ENCODE peak calls at places on chromosomes 11 and 22, in five cellular contexts. H is neural progenitor cell, Z is heart left ventricle, P is stomach, O is Peyer's patch. A is an unnamed sample. For H3K36me3, the result is how much of the 10 kb centered on the place peaks cover.

GRCh38 chr11:117882539-117882938 is 6.1 kb upstream of the FXYD6 start:
- DNase-seq in H (no peak), Z (no peak), P (no peak), O (no peak), A (no peak)

GRCh38 chr11:60915250-60915914 is 1.4 kb downstream of the TMEM109 start:
- DNase-seq in H (peak), Z (peak), P (peak), O (peak), A (peak)

GRCh38 chr22:21447694-21448402 is 19.3 kb upstream of the TMEM191C start:
- DNase-seq in H (peak), Z (no peak), P (peak), O (no peak), A (peak)

GRCh38 chr11:79263001-79263400 is 177.8 kb downstream of the TENM4 start:
- DNase-seq in H (no peak), Z (peak), P (peak), O (no peak), A (no peak)

GRCh38 chr11:30196400-30197206 is 34.2 kb upstream of the FSHB start:
- DNase-seq in H (peak), Z (peak), P (peak), O (no peak), A (peak)

GRCh38 chr11:79262221-79262620 is 178.6 kb downstream of the TENM4 start:
- DNase-seq in H (no peak), Z (no peak), P (no peak), O (no peak), A (no peak)

GRCh38 chr11:28009383-28009782 is 98.6 kb downstream of the KIF18A start:
- DNase-seq in H (no peak), Z (no peak), P (no peak), O (no peak), A (no peak)

GRCh38 chr11:33716236-33716635 is 15.6 kb upstream of the C11orf91 start:
- DNase-seq in H (no peak), Z (no peak), P (no peak), O (no peak), A (no peak)

GRCh38 chr22:28411125-28411524 is 268.5 kb downstream of the TTC28 start:
- DNase-seq in H (no peak), Z (no peak), P (no peak), O (no peak), A (no peak)

GRCh38 chr11:112318193-112318592 is 57.5 kb upstream of the PLET1 start:
- DNase-seq in H (no peak), Z (no peak), P (no peak), O (no peak), A (no peak)

GRCh38 chr11:126186708-126187481 is 24.6 kb downstream of the RPUSD4 start:
- DNase-seq in H (peak), Z (no peak), P (no peak), O (no peak), A (peak)

GRCh38 chr11:73538381-73538872 is 59.5 kb downstream of the FAM168A start:
- DNase-seq in H (peak), Z (no peak), P (no peak), O (no peak), A (no peak)

GRCh38 chr11:128716231-128716630 is 22.4 kb downstream of the FLI1 start:
- DNase-seq in H (no peak), Z (no peak), P (no peak), O (no peak), A (no peak)

GRCh38 chr11:123406441-123407123 is 23.5 kb upstream of the GRAMD1B start:
- DNase-seq in H (no peak), Z (no peak), P (no peak), O (no peak), A (no peak)

GRCh38 chr11:95324826-95325225 is 93.8 kb upstream of the SESN3 start:
- DNase-seq in H (no peak), Z (no peak), P (no peak), O (no peak), A (no peak)

GRCh38 chr11:11988099-11988651 is 20.3 kb downstream of the DKK3 start:
- DNase-seq in H (no peak), Z (no peak), P (no peak), O (no peak), A (peak)

GRCh38 chr11:72609045-72609444 is 65.2 kb downstream of the PDE2A start:
- DNase-seq in H (peak), Z (no peak), P (no peak), O (no peak), A (no peak)

GRCh38 chr11:7514099-7514725 is 413 bp downstream of the PPFIBP2 start:
- DNase-seq in H (peak), Z (no peak), P (no peak), O (no peak), A (no peak)

GRCh38 chr11:86672007-86672621 is at the start of gene ME3:
- DNase-seq in H (peak), Z (peak), P (peak), O (peak), A (peak)

GRCh38 chr11:79481795-79482194 is 41.0 kb upstream of the TENM4 start:
- DNase-seq in H (no peak), Z (no peak), P (no peak), O (no peak), A (no peak)

GRCh38 chr11:10414659-10415058 is 40.4 kb upstream of the AMPD3 start:
- DNase-seq in H (no peak), Z (peak), P (no peak), O (no peak), A (no peak)

GRCh38 chr22:30385913-30386312 is 1.3 kb downstream of the RNF215 start:
- DNase-seq in H (no peak), Z (no peak), P (no peak), O (no peak), A (no peak)

GRCh38 chr22:30382340-30382739 is 4.9 kb downstream of the RNF215 start:
- DNase-seq in H (no peak), Z (no peak), P (no peak), O (no peak), A (no peak)

GRCh38 chr22:30386960-30387848 is at the start of gene RNF215:
- DNase-seq in H (peak), Z (peak), P (peak), O (peak), A (peak)

GRCh38 chr22:30383061-30383460 is 4.2 kb downstream of the RNF215 start:
- DNase-seq in H (no peak), Z (no peak), P (no peak), O (no peak), A (no peak)

DNA sequence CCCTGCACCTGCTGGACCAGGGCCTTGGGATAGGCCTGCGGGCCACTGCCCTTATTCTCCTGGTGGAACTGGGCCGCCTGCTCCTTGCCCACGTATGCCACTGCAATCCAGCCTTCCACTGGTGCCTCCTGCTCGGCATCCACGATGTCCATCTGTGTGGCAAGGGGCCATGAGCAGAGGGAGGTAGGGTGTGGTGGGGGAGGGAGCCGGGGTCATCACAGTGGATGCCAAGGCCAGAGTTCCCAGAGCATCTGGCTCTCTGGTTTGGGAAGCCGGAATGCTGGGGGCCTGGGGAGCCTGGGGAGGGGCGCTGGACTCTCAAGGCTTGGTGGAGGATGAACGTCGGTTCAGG is 627 bp downstream of the RNF215 start:
- DNase-seq in H (no peak), Z (no peak), P (no peak), O (no peak), A (no peak)
- H3K4me3 ChIP-seq in H (peak), Z (peak), P (peak), O (peak), A (peak)

DNA sequence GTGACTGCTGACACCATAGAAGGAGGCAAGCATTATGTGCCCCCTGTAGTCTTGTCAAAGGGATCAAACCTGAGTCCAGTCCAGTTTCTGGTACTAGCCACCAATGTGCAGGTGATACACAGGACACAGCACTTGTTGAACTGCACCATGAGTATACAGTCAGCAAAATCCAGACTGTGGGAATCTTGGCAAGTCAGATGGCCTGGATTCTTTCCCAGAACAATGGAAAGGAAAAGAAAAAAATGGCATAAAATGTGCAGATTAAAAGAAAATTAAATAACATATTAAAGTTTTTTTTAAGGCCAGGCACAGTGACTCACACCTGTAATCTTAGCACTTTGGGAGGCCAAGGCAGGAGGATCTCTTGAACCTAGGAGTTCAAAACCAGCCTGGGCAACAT is 16.8 kb downstream of the CRY2 start:
- DNase-seq in H (no peak), Z (no peak), P (no peak), O (no peak), A (no peak)
- H3K36me3 ChIP-seq in H (under half), Z (half or more), P (half or more), O (half or more), A (half or more)

GRCh38 chr22:50676211-50676636 is 3.6 kb downstream of the SHANK3 start:
- DNase-seq in H (no peak), Z (no peak), P (no peak), O (peak), A (no peak)
- H3K4me3 ChIP-seq in H (no peak), Z (peak), P (no peak), O (peak), A (peak)

DNA sequence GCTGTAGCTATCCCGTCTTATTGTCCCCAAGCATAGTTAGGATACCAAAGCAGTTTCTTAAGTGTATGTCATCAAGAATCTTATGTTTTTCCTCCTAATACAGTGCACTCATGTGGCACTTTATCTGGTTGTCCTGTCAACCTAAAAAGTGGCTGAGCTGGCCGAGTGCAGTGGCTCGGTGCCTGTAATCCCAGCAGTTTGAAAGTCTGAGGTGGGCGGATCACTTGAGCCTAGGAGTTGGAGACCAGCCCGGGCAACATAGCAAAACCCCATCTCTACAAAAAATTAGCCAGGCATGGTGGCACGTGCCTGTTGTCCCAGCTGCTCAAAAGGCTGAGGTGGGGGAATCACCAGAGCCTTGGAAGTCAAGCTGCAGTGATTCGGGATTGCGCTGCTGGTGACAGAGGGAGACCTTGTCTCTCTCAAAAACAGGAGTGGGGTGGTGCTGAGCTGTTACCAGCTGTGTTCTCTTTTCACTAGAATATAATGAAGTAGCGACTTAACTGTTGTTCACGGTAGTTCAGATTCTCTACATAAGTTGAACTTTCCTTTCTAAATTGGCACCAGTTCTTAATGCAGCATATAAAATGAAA is 48.1 kb downstream of the EP300 start:
- DNase-seq in H (no peak), Z (peak), P (no peak), O (no peak), A (no peak)
- H3K36me3 ChIP-seq in H (under half), Z (half or more), P (half or more), O (half or more), A (half or more)

GRCh38 chr22:37425800-37426531 is 1.3 kb downstream of the ELFN2 start:
- DNase-seq in H (peak), Z (no peak), P (no peak), O (no peak), A (no peak)
- H3K4me3 ChIP-seq in H (no peak), Z (no peak), P (no peak), O (no peak), A (no peak)

GRCh38 chr22:40308999-40309578 is 37.2 kb upstream of the ADSL start:
- DNase-seq in H (no peak), Z (no peak), P (no peak), O (no peak), A (no peak)
- H3K36me3 ChIP-seq in H (under half), Z (half or more), P (under half), O (half or more), A (half or more)

GRCh38 chr22:29574762-29575450 is 6.0 kb downstream of the NIPSNAP1 start:
- DNase-seq in H (no peak), Z (no peak), P (no peak), O (no peak), A (no peak)
- H3K4me3 ChIP-seq in H (no peak), Z (no peak), P (no peak), O (no peak), A (no peak)

DNA sequence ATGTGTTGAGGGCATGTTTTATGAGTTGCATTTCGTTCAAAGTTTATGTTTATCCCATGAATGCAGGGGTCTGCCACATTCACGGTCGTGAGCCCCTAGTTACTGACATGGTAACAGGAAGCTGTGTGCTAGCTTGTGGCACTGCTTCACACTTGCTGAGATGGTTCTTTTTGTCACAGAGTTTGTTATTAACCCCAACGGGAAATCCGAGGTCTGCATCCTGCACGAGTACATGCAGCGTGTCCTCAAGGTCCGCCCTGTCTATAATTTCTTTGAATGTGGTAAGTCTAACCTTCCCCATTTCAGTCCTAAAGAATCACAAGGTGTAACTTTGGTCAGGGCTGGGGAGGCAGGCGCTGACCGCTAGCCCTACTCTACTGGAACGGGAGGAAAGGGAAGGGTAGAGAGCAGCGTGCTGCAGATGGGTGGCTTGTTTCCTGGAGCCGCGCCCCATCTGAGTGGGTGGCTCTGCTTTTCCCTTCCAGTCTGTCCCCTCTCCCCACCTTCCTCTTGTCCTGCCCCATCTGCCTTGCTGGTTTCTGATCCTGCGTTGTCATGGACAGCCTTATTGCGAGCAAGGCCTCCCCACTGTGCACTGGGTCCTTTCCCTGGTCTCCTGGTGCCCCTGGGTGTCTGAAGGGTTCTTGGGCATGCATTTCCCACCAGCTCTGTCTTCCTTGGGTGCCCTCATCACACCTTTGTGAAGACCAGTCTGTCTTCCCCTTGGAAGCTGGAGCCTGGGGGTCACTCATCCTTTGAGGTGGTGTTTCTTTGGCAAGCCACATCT is 11.8 kb downstream of the DGCR8 start:
- DNase-seq in H (no peak), Z (no peak), P (no peak), O (no peak), A (no peak)
- H3K36me3 ChIP-seq in H (under half), Z (half or more), P (half or more), O (half or more), A (half or more)